ENCODE peak calls at places on chromosomes 11 and 22, in eight cellular contexts. N is dorsolateral prefrontal cortex; Y is NCI-H1930; Z is left cardiac atrium; Q is NCI-H748 treated with DMSO at 0.1 percent for 48 hours; O is NB4; X is adipocyte; G is stimulated activated CD8-positive, alpha-beta memory T cell treated with anti-CD3 and anti-CD28 coated beads, Interleukin-2, amount 100 ng/mL, for 48 hours. U is an unnamed sample.

GRCh38 chr11:71151561-71151960 is 100.8 kb downstream of the SHANK2 start:
- DNase-seq in N (no peak), Y (no peak), Z (no peak), Q (no peak), O (no peak), X (no peak), G (no peak), U (no peak)

GRCh38 chr11:68264741-68265540 is 6.8 kb downstream of the C11orf24 start:
- DNase-seq in N (no peak), Y (no peak), Z (no peak), Q (no peak), O (no peak), X (no peak), G (no peak), U (no peak)

GRCh38 chr11:115264278-115264677 is 239.9 kb downstream of the CADM1 start:
- DNase-seq in N (no peak), Y (peak; percentile 83), Z (no peak), Q (peak; percentile 92), O (no peak), X (no peak), G (no peak), U (no peak)

GRCh38 chr11:34558211-34558610 is 44.6 kb upstream of the ELF5 start:
- DNase-seq in N (no peak), Y (no peak), Z (no peak), Q (no peak), O (no peak), X (no peak), G (no peak), U (no peak)

GRCh38 chr22:23696326-23696851 is 5.6 kb downstream of the RGL4 start:
- DNase-seq in N (no peak), Y (no peak), Z (no peak), Q (no peak), O (peak; percentile 92), X (no peak), G (peak; percentile 60), U (no peak)

GRCh38 chr11:68936676-68937620 is 33.3 kb downstream of the IGHMBP2 start:
- DNase-seq in N (no peak), Y (no peak), Z (no peak), Q (no peak), O (no peak), X (no peak), G (no peak), U (no peak)

GRCh38 chr11:35335226-35335625 is 84.1 kb downstream of the SLC1A2 start:
- DNase-seq in N (no peak), Y (no peak), Z (no peak), Q (no peak), O (no peak), X (no peak), G (no peak), U (no peak)

GRCh38 chr11:74010306-74010981 is 1.6 kb upstream of the UCP3 start:
- DNase-seq in N (no peak), Y (no peak), Z (no peak), Q (no peak), O (no peak), X (no peak), G (no peak), U (no peak)

GRCh38 chr11:17774232-17775034 is 39.9 kb downstream of the KCNC1 start:
- DNase-seq in N (no peak), Y (no peak), Z (no peak), Q (no peak), O (no peak), X (no peak), G (no peak), U (no peak)

GRCh38 chr11:115660072-115660805 is 156.0 kb upstream of the CADM1 start:
- DNase-seq in N (no peak), Y (no peak), Z (no peak), Q (no peak), O (no peak), X (no peak), G (no peak), U (no peak)

GRCh38 chr11:12281571-12282478 is 95.5 kb upstream of the PARVA start:
- DNase-seq in N (peak; percentile 88), Y (peak; percentile 81), Z (peak; percentile 86), Q (peak; percentile 78), O (peak; percentile 75), X (peak; percentile 92), G (peak; percentile 72), U (peak; percentile 79)

GRCh38 chr11:22193348-22194051 is 615 bp downstream of the ANO5 start:
- DNase-seq in N (peak; percentile 57), Y (peak; percentile 42), Z (peak; percentile 22), Q (no peak), O (no peak), X (peak; percentile 3), G (no peak), U (peak; percentile 60)

GRCh38 chr11:61572913-61573312 is 8.0 kb downstream of the SYT7 start:
- DNase-seq in N (no peak), Y (no peak), Z (no peak), Q (no peak), O (no peak), X (no peak), G (no peak), U (no peak)

GRCh38 chr11:1351278-1351937 is 38.3 kb upstream of the BRSK2 start:
- DNase-seq in N (no peak), Y (no peak), Z (no peak), Q (no peak), O (peak; percentile 46), X (no peak), G (no peak), U (no peak)

GRCh38 chr22:37400719-37401118 is 26.6 kb downstream of the ELFN2 start:
- DNase-seq in N (no peak), Y (no peak), Z (no peak), Q (no peak), O (no peak), X (no peak), G (no peak), U (no peak)

GRCh38 chr11:24163146-24163545 is 333.7 kb upstream of the LUZP2 start:
- DNase-seq in N (no peak), Y (no peak), Z (no peak), Q (no peak), O (no peak), X (no peak), G (no peak), U (no peak)

GRCh38 chr11:107770546-107770945 is 58.7 kb upstream of the SLN start:
- DNase-seq in N (no peak), Y (no peak), Z (no peak), Q (no peak), O (no peak), X (peak; percentile 4), G (no peak), U (no peak)

GRCh38 chr11:62879554-62879953 is 1.1 kb upstream of the SLC3A2 start:
- DNase-seq in N (no peak), Y (no peak), Z (no peak), Q (no peak), O (peak; percentile 33), X (no peak), G (no peak), U (no peak)

GRCh38 chr11:111635706-111636045 is 33.4 kb downstream of the SIK2 start:
- DNase-seq in N (peak; percentile 60), Y (no peak), Z (peak; percentile 51), Q (no peak), O (no peak), X (peak; percentile 71), G (no peak), U (peak; percentile 16)

GRCh38 chr22:48489551-48490512 is 1337.8 kb downstream of the BRD1 start:
- DNase-seq in N (peak; percentile 51), Y (no peak), Z (no peak), Q (no peak), O (no peak), X (peak; percentile 30), G (no peak), U (no peak)

GRCh38 chr22:25008666-25009065 is 56.1 kb downstream of the KIAA1671 start:
- DNase-seq in N (no peak), Y (no peak), Z (peak; percentile 34), Q (no peak), O (no peak), X (no peak), G (no peak), U (no peak)

GRCh38 chr11:126978155-126978554 is 22.4 kb downstream of the KIRREL3 start:
- DNase-seq in N (no peak), Y (no peak), Z (no peak), Q (no peak), O (no peak), X (no peak), G (no peak), U (no peak)

GRCh38 chr22:26259510-26259909 is 90.2 kb downstream of the SEZ6L start:
- DNase-seq in N (no peak), Y (no peak), Z (no peak), Q (no peak), O (peak; percentile 59), X (peak; percentile 7), G (no peak), U (no peak)

GRCh38 chr11:27703453-27703852 is 3.2 kb upstream of the BDNF start:
- DNase-seq in N (no peak), Y (no peak), Z (no peak), Q (no peak), O (no peak), X (peak; percentile 69), G (no peak), U (no peak)

GRCh38 chr22:19516378-19517170 is 7.6 kb downstream of the CLDN5 start:
- DNase-seq in N (no peak), Y (no peak), Z (no peak), Q (no peak), O (no peak), X (no peak), G (no peak), U (no peak)

GRCh38 chr22:25758316-25758715 is 16.3 kb downstream of the MYO18B start:
- DNase-seq in N (no peak), Y (no peak), Z (no peak), Q (no peak), O (no peak), X (no peak), G (no peak), U (no peak)

GRCh38 chr11:132312161-132312560 is 941.7 kb downstream of the NTM start:
- DNase-seq in N (no peak), Y (no peak), Z (no peak), Q (no peak), O (peak; percentile 4), X (peak; percentile 24), G (no peak), U (no peak)

GRCh38 chr11:36070215-36070976 is 126.5 kb downstream of the LDLRAD3 start:
- DNase-seq in N (no peak), Y (no peak), Z (no peak), Q (no peak), O (no peak), X (no peak), G (no peak), U (no peak)

GRCh38 chr11:47590026-47590861 is 3.8 kb downstream of the FAM180B start:
- DNase-seq in N (no peak), Y (no peak), Z (no peak), Q (no peak), O (no peak), X (no peak), G (no peak), U (no peak)

GRCh38 chr11:82807646-82808045 is 74.0 kb upstream of the FAM181B start:
- DNase-seq in N (no peak), Y (no peak), Z (no peak), Q (no peak), O (no peak), X (no peak), G (no peak), U (no peak)

GRCh38 chr22:49959782-49960158 is 802 bp upstream of the PIM3 start:
- DNase-seq in N (no peak), Y (no peak), Z (no peak), Q (no peak), O (no peak), X (no peak), G (no peak), U (no peak)

GRCh38 chr11:23164022-23164421 is 303.7 kb upstream of the CCDC179 start:
- DNase-seq in N (no peak), Y (no peak), Z (no peak), Q (no peak), O (no peak), X (no peak), G (no peak), U (no peak)

GRCh38 chr11:45021692-45022130 is 71.0 kb upstream of the TP53I11 start:
- DNase-seq in N (no peak), Y (peak; percentile 26), Z (peak; percentile 76), Q (no peak), O (peak; percentile 69), X (peak; percentile 79), G (no peak), U (no peak)

GRCh38 chr22:37661160-37661924 is 2.8 kb downstream of the PDXP start:
- DNase-seq in N (no peak), Y (peak; percentile 20), Z (no peak), Q (peak; percentile 15), O (peak; percentile 47), X (peak; percentile 79), G (no peak), U (no peak)